ENCODE peak calls at places on chromosome 13, in five cellular contexts. One of them, this sample, is unnamed.

GRCh38 chr13:40565282-40566148 is 100.9 kb downstream of the FOXO1 start:
- DNase-seq in HepG2: no peak
- DNase-seq in H1: no peak
- DNase-seq in K562: no peak
- DNase-seq in SK-N-SH: no peak
- DNase-seq in this sample: no peak

GRCh38 chr13:33925563-33925962 is 107.6 kb downstream of the RFC3 start:
- DNase-seq in SK-N-SH: no peak
- DNase-seq in HepG2: no peak
- DNase-seq in K562: no peak
- DNase-seq in H1: no peak
- DNase-seq in this sample: no peak

GRCh38 chr13:34258646-34259386 is 440.9 kb downstream of the RFC3 start:
- DNase-seq in K562: no peak
- DNase-seq in HepG2: no peak
- DNase-seq in SK-N-SH: peak; percentile 65
- DNase-seq in H1: no peak
- DNase-seq in this sample: no peak

GRCh38 chr13:24348797-24349515 is 39.6 kb downstream of the C1QTNF9 start:
- DNase-seq in K562: no peak
- DNase-seq in SK-N-SH: no peak
- DNase-seq in H1: no peak
- DNase-seq in HepG2: no peak
- DNase-seq in this sample: no peak

GRCh38 chr13:42574435-42575311 is 721 bp downstream of the TNFSF11 start:
- DNase-seq in K562: no peak
- DNase-seq in SK-N-SH: peak; percentile 25
- DNase-seq in HepG2: no peak
- DNase-seq in H1: no peak
- DNase-seq in this sample: no peak

GRCh38 chr13:97435794-97436193 is 1.8 kb downstream of the RAP2A start:
- DNase-seq in HepG2: no peak
- DNase-seq in K562: no peak
- DNase-seq in SK-N-SH: no peak
- DNase-seq in H1: no peak
- DNase-seq in this sample: no peak

GRCh38 chr13:71320452-71320851 is 546.6 kb downstream of the DACH1 start:
- DNase-seq in K562: no peak
- DNase-seq in HepG2: peak; percentile 24
- DNase-seq in SK-N-SH: no peak
- DNase-seq in H1: no peak
- DNase-seq in this sample: peak; percentile 63

GRCh38 chr13:79227418-79227817 is 178.6 kb downstream of the RBM26 start:
- DNase-seq in SK-N-SH: no peak
- DNase-seq in K562: no peak
- DNase-seq in H1: no peak
- DNase-seq in HepG2: no peak
- DNase-seq in this sample: no peak

GRCh38 chr13:110480161-110480560 is 81.4 kb downstream of the RAB20 start:
- DNase-seq in K562: no peak
- DNase-seq in HepG2: no peak
- DNase-seq in SK-N-SH: no peak
- DNase-seq in H1: no peak
- DNase-seq in this sample: no peak

GRCh38 chr13:113939129-113939904 is 34.6 kb downstream of the C13orf46 start:
- DNase-seq in K562: no peak
- DNase-seq in SK-N-SH: peak; percentile 26
- DNase-seq in H1: no peak
- DNase-seq in HepG2: no peak
- DNase-seq in this sample: no peak

GRCh38 chr13:39106216-39106995 is 68.2 kb downstream of the NHLRC3 start:
- DNase-seq in HepG2: peak; percentile 4
- DNase-seq in H1: no peak
- DNase-seq in K562: no peak
- DNase-seq in SK-N-SH: no peak
- DNase-seq in this sample: peak; percentile 50

GRCh38 chr13:108897955-108898354 is 268.5 kb downstream of the MYO16 start:
- DNase-seq in K562: no peak
- DNase-seq in H1: no peak
- DNase-seq in HepG2: no peak
- DNase-seq in SK-N-SH: no peak
- DNase-seq in this sample: no peak

GRCh38 chr13:40109324-40109958 is 454.0 kb downstream of the COG6 start:
- DNase-seq in SK-N-SH: no peak
- DNase-seq in H1: no peak
- DNase-seq in K562: no peak
- DNase-seq in HepG2: no peak
- DNase-seq in this sample: no peak

GRCh38 chr13:66558511-66558910 is 671.6 kb downstream of the PCDH9 start:
- DNase-seq in H1: no peak
- DNase-seq in HepG2: no peak
- DNase-seq in SK-N-SH: no peak
- DNase-seq in K562: no peak
- DNase-seq in this sample: no peak

DNA sequence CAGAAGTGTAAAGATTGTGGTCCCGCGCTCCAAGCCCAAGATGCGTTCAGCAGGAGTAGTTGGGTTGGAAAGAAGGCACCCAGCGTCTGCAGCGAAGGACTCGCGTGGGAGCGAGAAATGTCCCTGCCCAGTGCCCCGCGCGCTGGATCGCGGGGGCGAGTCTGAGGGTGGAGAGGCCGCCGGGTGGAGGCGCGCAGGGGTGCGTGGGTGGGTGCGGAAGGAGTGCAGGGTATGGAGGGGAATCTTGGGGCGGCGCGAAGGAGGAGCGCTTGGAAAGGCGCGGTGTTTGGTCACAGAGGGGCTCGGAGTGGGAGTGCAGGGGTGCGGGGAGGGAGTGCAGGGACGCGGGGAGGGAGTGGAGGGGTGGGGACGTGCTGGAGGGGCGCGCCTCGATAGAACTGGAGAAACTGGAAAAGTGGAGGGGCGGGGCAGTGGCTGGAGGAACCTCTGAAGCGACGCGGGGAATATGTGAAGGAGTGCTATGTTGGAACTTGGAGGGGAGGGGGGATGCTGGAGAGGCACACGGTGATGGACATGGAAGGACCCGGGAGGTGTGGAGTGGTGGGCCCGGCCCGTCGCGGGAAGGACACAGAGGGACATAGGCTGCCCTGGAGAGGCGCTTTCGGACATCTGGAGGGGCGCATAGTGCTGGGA is 21.1 kb upstream of the SGCG start:
- DNase-seq in H1: no peak
- DNase-seq in HepG2: no peak
- DNase-seq in K562: no peak
- DNase-seq in SK-N-SH: peak; percentile 30
- DNase-seq in this sample: no peak
- TF ChIP-seq JUND in H1: no peak
- TF ChIP-seq JUND in HepG2: no peak
- TF ChIP-seq JUND in K562: no peak
- TF ChIP-seq JUND in SK-N-SH: no peak
- TF ChIP-seq JUND in this sample: no peak

GRCh38 chr13:37486171-37486661 is 112.4 kb downstream of the POSTN start:
- DNase-seq in K562: no peak
- DNase-seq in SK-N-SH: no peak
- DNase-seq in H1: no peak
- DNase-seq in HepG2: no peak
- DNase-seq in this sample: no peak
- TF ChIP-seq JUND in K562: no peak
- TF ChIP-seq JUND in SK-N-SH: no peak
- TF ChIP-seq JUND in H1: no peak
- TF ChIP-seq JUND in HepG2: no peak
- TF ChIP-seq JUND in this sample: no peak

GRCh38 chr13:76522083-76522755 is 364.0 kb downstream of the KCTD12 start:
- DNase-seq in H1: no peak
- DNase-seq in K562: no peak
- DNase-seq in HepG2: no peak
- DNase-seq in SK-N-SH: peak; percentile 67
- DNase-seq in this sample: no peak
- TF ChIP-seq JUND in H1: no peak
- TF ChIP-seq JUND in K562: no peak
- TF ChIP-seq JUND in HepG2: no peak
- TF ChIP-seq JUND in SK-N-SH: no peak
- TF ChIP-seq JUND in this sample: no peak

GRCh38 chr13:99723847-99724246 is 222.6 kb downstream of the TM9SF2 start:
- DNase-seq in K562: no peak
- DNase-seq in SK-N-SH: no peak
- DNase-seq in H1: no peak
- DNase-seq in HepG2: no peak
- DNase-seq in this sample: no peak

GRCh38 chr13:99725644-99726043 is 224.4 kb downstream of the TM9SF2 start:
- DNase-seq in K562: no peak
- DNase-seq in HepG2: no peak
- DNase-seq in SK-N-SH: no peak
- DNase-seq in H1: no peak
- DNase-seq in this sample: no peak

GRCh38 chr13:99726261-99726894 is 225.1 kb downstream of the TM9SF2 start:
- DNase-seq in K562: no peak
- DNase-seq in H1: no peak
- DNase-seq in SK-N-SH: no peak
- DNase-seq in HepG2: no peak
- DNase-seq in this sample: no peak

GRCh38 chr13:99722931-99723330 is 221.7 kb downstream of the TM9SF2 start:
- DNase-seq in HepG2: no peak
- DNase-seq in K562: no peak
- DNase-seq in H1: no peak
- DNase-seq in SK-N-SH: no peak
- DNase-seq in this sample: no peak

DNA sequence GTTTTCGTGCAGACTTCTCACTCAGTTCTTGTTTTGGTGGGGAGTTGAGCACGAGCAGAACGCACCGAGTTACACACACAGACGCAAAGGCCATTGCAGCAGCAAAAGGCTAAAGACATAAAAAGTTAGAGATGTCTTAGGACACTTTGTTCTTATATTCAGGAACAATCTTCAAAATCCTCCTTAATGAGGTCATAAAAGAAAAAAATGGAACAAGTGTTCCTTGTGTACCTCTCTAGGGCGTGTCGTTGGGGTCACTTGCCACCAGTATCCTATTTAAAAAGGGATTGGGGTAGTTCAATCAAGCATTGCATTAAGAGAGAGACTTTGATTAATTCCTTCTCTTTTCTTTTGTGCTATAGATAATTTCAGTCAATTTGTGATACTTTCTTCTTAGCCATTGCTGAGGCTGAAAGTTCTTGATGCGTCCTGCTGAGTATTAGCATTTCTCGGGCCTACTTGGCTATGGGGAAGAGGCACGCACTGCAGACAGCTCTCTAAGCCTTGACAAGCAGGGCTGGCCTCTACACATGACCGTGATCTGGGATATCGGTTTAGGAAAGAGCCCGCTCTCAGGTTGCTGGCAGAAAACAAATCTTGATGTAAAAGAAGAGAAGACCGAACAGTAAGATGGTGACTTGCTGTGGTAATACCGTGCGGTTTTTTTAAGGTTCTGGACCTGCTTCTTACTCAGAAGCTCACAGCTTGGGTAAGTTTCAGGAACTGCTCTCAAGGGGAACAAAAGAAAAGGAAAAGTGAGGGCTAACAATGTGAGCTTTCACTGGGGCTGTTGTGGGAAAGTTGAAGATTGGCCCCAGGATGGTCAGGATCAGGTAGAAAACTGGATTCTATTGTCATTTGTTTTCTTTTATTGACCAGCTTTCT is 223.6 kb downstream of the TM9SF2 start:
- DNase-seq in HepG2: no peak
- DNase-seq in H1: no peak
- DNase-seq in SK-N-SH: no peak
- DNase-seq in K562: no peak
- DNase-seq in this sample: no peak
- TF ChIP-seq JUND in HepG2: no peak
- TF ChIP-seq JUND in H1: no peak
- TF ChIP-seq JUND in SK-N-SH: no peak
- TF ChIP-seq JUND in K562: no peak
- TF ChIP-seq JUND in this sample: no peak

GRCh38 chr13:26509491-26509890 is 48.0 kb upstream of the WASF3 start:
- DNase-seq in SK-N-SH: no peak
- DNase-seq in K562: no peak
- DNase-seq in H1: no peak
- DNase-seq in HepG2: no peak
- DNase-seq in this sample: no peak

GRCh38 chr13:26503826-26504594 is 53.5 kb upstream of the WASF3 start:
- DNase-seq in H1: no peak
- DNase-seq in HepG2: no peak
- DNase-seq in K562: no peak
- DNase-seq in SK-N-SH: no peak
- DNase-seq in this sample: no peak

GRCh38 chr13:26513931-26514330 is 43.6 kb upstream of the WASF3 start:
- DNase-seq in K562: no peak
- DNase-seq in SK-N-SH: no peak
- DNase-seq in HepG2: no peak
- DNase-seq in H1: no peak
- DNase-seq in this sample: no peak

GRCh38 chr13:26508885-26509284 is 48.6 kb upstream of the WASF3 start:
- DNase-seq in H1: no peak
- DNase-seq in SK-N-SH: no peak
- DNase-seq in K562: no peak
- DNase-seq in HepG2: no peak
- DNase-seq in this sample: no peak
- TF ChIP-seq JUND in H1: no peak
- TF ChIP-seq JUND in SK-N-SH: no peak
- TF ChIP-seq JUND in K562: no peak
- TF ChIP-seq JUND in HepG2: no peak
- TF ChIP-seq JUND in this sample: no peak

This sample was measured in T47D.